ENCODE peak calls at places on chromosomes 11 and 22, in six cellular contexts. T is Panc1, Y is GM23248, R is mammary epithelial cell, L is activated gamma-delta T cell treated with Interleukin-2 at 50 U/mL for 16 hours, O is thoracic aorta. D is an unnamed sample.
A peak's percentile ranks its signal among the peaks of the same experiment; 100 is the strongest.

GRCh38 chr11:113132001-113132400 is 170.8 kb downstream of the NCAM1 start:
- DNase-seq in T (no peak), Y (no peak), R (no peak), L (no peak), O (no peak), D (no peak)

GRCh38 chr11:13297917-13298356 is 20.3 kb downstream of the BMAL1 start:
- DNase-seq in T (no peak), Y (no peak), R (no peak), L (no peak), O (no peak), D (no peak)

GRCh38 chr11:35367491-35367890 is 51.9 kb downstream of the SLC1A2 start:
- DNase-seq in T (no peak), Y (peak; percentile 88), R (no peak), L (no peak), O (no peak), D (peak; percentile 27)

GRCh38 chr11:118918686-118919280 is 6.9 kb downstream of the BCL9L start:
- DNase-seq in T (no peak), Y (peak; percentile 68), R (no peak), L (no peak), O (no peak), D (no peak)

GRCh38 chr11:129814244-129814992 is 1.2 kb upstream of the TMEM45B start:
- DNase-seq in T (no peak), Y (no peak), R (no peak), L (peak; percentile 44), O (no peak), D (no peak)

GRCh38 chr11:46290598-46291309 is 13.3 kb downstream of the CREB3L1 start:
- DNase-seq in T (no peak), Y (peak; percentile 97), R (no peak), L (no peak), O (no peak), D (no peak)

GRCh38 chr11:115665958-115666357 is 161.7 kb upstream of the CADM1 start:
- DNase-seq in T (no peak), Y (no peak), R (no peak), L (no peak), O (no peak), D (no peak)

GRCh38 chr11:95239871-95240648 is 9.1 kb upstream of the SESN3 start:
- DNase-seq in T (no peak), Y (no peak), R (no peak), L (no peak), O (no peak), D (no peak)

GRCh38 chr11:23078289-23078971 is 218.2 kb upstream of the CCDC179 start:
- DNase-seq in T (no peak), Y (peak; percentile 45), R (peak; percentile 4), L (no peak), O (no peak), D (no peak)

GRCh38 chr11:106858200-106858599 is 160.1 kb downstream of the GUCY1A2 start:
- DNase-seq in T (no peak), Y (no peak), R (no peak), L (no peak), O (no peak), D (no peak)

GRCh38 chr11:117259417-117259816 is 26.9 kb downstream of the RNF214 start:
- DNase-seq in T (no peak), Y (peak; percentile 85), R (peak; percentile 40), L (no peak), O (no peak), D (no peak)

GRCh38 chr11:121337740-121338272 is 45.2 kb downstream of the SC5D start:
- DNase-seq in T (no peak), Y (no peak), R (no peak), L (no peak), O (no peak), D (no peak)

GRCh38 chr11:66637557-66638176 is 836 bp upstream of the RBM4 start:
- DNase-seq in T (no peak), Y (peak; percentile 47), R (no peak), L (no peak), O (no peak), D (no peak)

GRCh38 chr11:96307748-96308133 is 35.3 kb downstream of the MAML2 start:
- DNase-seq in T (peak; percentile 84), Y (peak; percentile 92), R (peak; percentile 90), L (no peak), O (no peak), D (no peak)

GRCh38 chr11:50044647-50045046 is 12.0 kb downstream of the OR4C45 start:
- DNase-seq in T (no peak), Y (no peak), R (no peak), L (no peak), O (no peak), D (no peak)

GRCh38 chr11:83157755-83158473 is 983 bp downstream of the PCF11 start:
- DNase-seq in T (peak; percentile 75), Y (peak; percentile 82), R (peak; percentile 51), L (peak; percentile 29), O (peak; percentile 6), D (peak; percentile 19)

GRCh38 chr11:113814181-113814580 is 34.6 kb downstream of the CLDN25 start:
- DNase-seq in T (no peak), Y (no peak), R (no peak), L (no peak), O (no peak), D (no peak)

GRCh38 chr11:92859290-92859689 is 110.2 kb upstream of the MTNR1B start:
- DNase-seq in T (no peak), Y (no peak), R (no peak), L (no peak), O (no peak), D (no peak)

GRCh38 chr11:114167355-114168085 is 108.0 kb downstream of the ZBTB16 start:
- DNase-seq in T (no peak), Y (no peak), R (no peak), L (no peak), O (no peak), D (no peak)

GRCh38 chr11:9719949-9720646 is 56.2 kb downstream of the SWAP70 start:
- DNase-seq in T (no peak), Y (peak; percentile 29), R (no peak), L (no peak), O (no peak), D (no peak)

GRCh38 chr11:127063191-127063590 is 62.6 kb upstream of the KIRREL3 start:
- DNase-seq in T (no peak), Y (peak; percentile 71), R (no peak), L (no peak), O (no peak), D (no peak)

GRCh38 chr11:119509969-119510401 is 87.0 kb upstream of the THY1 start:
- DNase-seq in T (no peak), Y (peak; percentile 98), R (peak; percentile 94), L (no peak), O (no peak), D (peak; percentile 50)

GRCh38 chr22:21824439-21824912 is 43.0 kb downstream of the MAPK1 start:
- DNase-seq in T (no peak), Y (no peak), R (no peak), L (no peak), O (no peak), D (no peak)

GRCh38 chr11:111107501-111107900 is 138.0 kb upstream of the POU2AF2 start:
- DNase-seq in T (no peak), Y (no peak), R (no peak), L (no peak), O (no peak), D (no peak)

GRCh38 chr11:70128435-70128906 is 50.4 kb downstream of the ANO1 start:
- DNase-seq in T (no peak), Y (peak; percentile 66), R (peak; percentile 60), L (no peak), O (peak; percentile 39), D (no peak)

GRCh38 chr22:40463727-40464126 is 93.3 kb downstream of the SGSM3 start:
- DNase-seq in T (no peak), Y (no peak), R (no peak), L (peak; percentile 33), O (no peak), D (no peak)

GRCh38 chr11:67436459-67437081 is 912 bp downstream of the PTPRCAP start:
- DNase-seq in T (no peak), Y (no peak), R (no peak), L (peak; percentile 61), O (no peak), D (peak; percentile 24)

GRCh38 chr11:68381716-68382115 is 69.3 kb downstream of the LRP5 start:
- DNase-seq in T (no peak), Y (no peak), R (no peak), L (no peak), O (no peak), D (no peak)

GRCh38 chr11:101860694-101861371 is 54.0 kb upstream of the CEP126 start:
- DNase-seq in T (peak; percentile 45), Y (peak; percentile 87), R (peak; percentile 36), L (peak; percentile 3), O (no peak), D (peak; percentile 55)

GRCh38 chr11:16605440-16605970 is 132.9 kb upstream of the C11orf58 start:
- DNase-seq in T (no peak), Y (peak; percentile 39), R (peak; percentile 42), L (no peak), O (no peak), D (no peak)

GRCh38 chr22:22181515-22181959 is 63.0 kb upstream of the VPREB1 start:
- DNase-seq in T (no peak), Y (no peak), R (no peak), L (no peak), O (no peak), D (no peak)

GRCh38 chr22:40721266-40721665 is 42.0 kb downstream of the MCHR1 start:
- DNase-seq in T (no peak), Y (peak; percentile 63), R (peak; percentile 11), L (no peak), O (no peak), D (no peak)